ENCODE peak calls at places on chromosomes 6 and 20, in six cellular contexts. D is fibroblast of lung, W is HCT116, R is neural progenitor cell, Y is GM12878, U is IMR-90. Z is an unnamed sample. For H3K4me1, H3K36me3 and H4K20me1, the result is how much of the 10 kb centered on the place peaks cover.

GRCh38 chr20:60135276-60135675 is 177.1 kb downstream of the CDH26 start:
- DNase-seq in D (no peak), W (no peak), R (no peak), Y (no peak), U (no peak), Z (no peak)

GRCh38 chr20:5171074-5171789 is 44.4 kb downstream of the CDS2 start:
- DNase-seq in D (no peak), W (no peak), R (peak), Y (no peak), U (no peak), Z (no peak)

GRCh38 chr6:8192067-8192466 is 89.7 kb upstream of the EEF1E1 start:
- DNase-seq in D (no peak), W (no peak), R (peak), Y (no peak), U (no peak), Z (no peak)

GRCh38 chr6:63476302-63476701 is 96.0 kb upstream of the LOC128125822 start:
- DNase-seq in D (no peak), W (no peak), R (peak), Y (no peak), U (no peak), Z (no peak)

GRCh38 chr20:51767018-51767866 is 948 bp downstream of the ATP9A start:
- DNase-seq in D (peak), W (peak), R (peak), Y (no peak), U (no peak), Z (peak)

GRCh38 chr20:33316958-33317357 is 33.9 kb downstream of the BPIFB1 start:
- DNase-seq in D (no peak), W (no peak), R (no peak), Y (no peak), U (no peak), Z (no peak)

GRCh38 chr20:51413753-51414323 is 128.7 kb downstream of the NFATC2 start:
- DNase-seq in D (no peak), W (no peak), R (no peak), Y (no peak), U (no peak), Z (no peak)

GRCh38 chr6:3108746-3109414 is 9.6 kb upstream of the BPHL start:
- DNase-seq in D (no peak), W (no peak), R (no peak), Y (no peak), U (no peak), Z (no peak)

GRCh38 chr6:96104910-96105309 is 89.1 kb downstream of the FUT9 start:
- DNase-seq in D (no peak), W (no peak), R (no peak), Y (no peak), U (no peak), Z (no peak)

GRCh38 chr20:47785321-47785899 is at the start of gene SULF2:
- DNase-seq in D (no peak), W (no peak), R (peak), Y (no peak), U (no peak), Z (peak)

GRCh38 chr6:161383951-161384350 is 110.1 kb upstream of the AGPAT4 start:
- DNase-seq in D (no peak), W (no peak), R (no peak), Y (no peak), U (no peak), Z (no peak)

GRCh38 chr20:13661070-13661687 is 22.4 kb upstream of the TASP1 start:
- DNase-seq in D (peak), W (no peak), R (no peak), Y (no peak), U (no peak), Z (no peak)

GRCh38 chr20:30816182-30816645 is 441.2 kb upstream of the DEFB115 start:
- DNase-seq in D (peak), W (no peak), R (no peak), Y (no peak), U (no peak), Z (peak)

GRCh38 chr6:8130399-8130798 is 28.1 kb upstream of the EEF1E1 start:
- DNase-seq in D (peak), W (no peak), R (no peak), Y (no peak), U (peak), Z (peak)

GRCh38 chr20:59776626-59777320 is 156.7 kb downstream of the SYCP2 start:
- DNase-seq in D (no peak), W (no peak), R (no peak), Y (no peak), U (no peak), Z (no peak)

GRCh38 chr6:36613200-36613995 is 19.2 kb downstream of the SRSF3 start:
- DNase-seq in D (no peak), W (no peak), R (no peak), Y (no peak), U (no peak), Z (no peak)

GRCh38 chr6:28747631-28748157 is 176.1 kb downstream of the TRIM27 start:
- DNase-seq in D (peak), W (peak), R (peak), Y (no peak), U (peak), Z (peak)

GRCh38 chr6:41053056-41053455 is at the start of gene APOBEC2:
- DNase-seq in D (no peak), W (no peak), R (peak), Y (no peak), U (no peak), Z (no peak)

GRCh38 chr6:41051873-41052272 is 1.1 kb upstream of the APOBEC2 start:
- DNase-seq in D (no peak), W (no peak), R (no peak), Y (no peak), U (no peak), Z (no peak)

GRCh38 chr6:41056768-41057490 is 3.9 kb downstream of the APOBEC2 start:
- DNase-seq in D (no peak), W (no peak), R (no peak), Y (no peak), U (no peak), Z (no peak)

GRCh38 chr6:41058783-41059181 is 5.8 kb downstream of the APOBEC2 start:
- DNase-seq in D (no peak), W (no peak), R (no peak), Y (no peak), U (no peak), Z (no peak)

GRCh38 chr6:41055149-41055548 is 2.1 kb downstream of the APOBEC2 start:
- DNase-seq in D (no peak), W (no peak), R (no peak), Y (no peak), U (peak), Z (no peak)
- H3K4me1 ChIP-seq in D (under half), W (under half), R (under half), Y (under half), U (under half), Z (under half)

GRCh38 chr6:24851086-24851485 is 52.4 kb upstream of the ARMH2 start:
- DNase-seq in D (no peak), W (no peak), R (no peak), Y (no peak), U (no peak), Z (no peak)

GRCh38 chr6:24847402-24847801 is 48.7 kb upstream of the ARMH2 start:
- DNase-seq in D (no peak), W (no peak), R (no peak), Y (no peak), U (no peak), Z (no peak)

GRCh38 chr6:24848461-24848860 is 49.7 kb upstream of the ARMH2 start:
- DNase-seq in D (no peak), W (no peak), R (no peak), Y (no peak), U (no peak), Z (no peak)

GRCh38 chr6:24845578-24845977 is 46.9 kb upstream of the ARMH2 start:
- DNase-seq in D (no peak), W (no peak), R (no peak), Y (no peak), U (no peak), Z (no peak)

DNA sequence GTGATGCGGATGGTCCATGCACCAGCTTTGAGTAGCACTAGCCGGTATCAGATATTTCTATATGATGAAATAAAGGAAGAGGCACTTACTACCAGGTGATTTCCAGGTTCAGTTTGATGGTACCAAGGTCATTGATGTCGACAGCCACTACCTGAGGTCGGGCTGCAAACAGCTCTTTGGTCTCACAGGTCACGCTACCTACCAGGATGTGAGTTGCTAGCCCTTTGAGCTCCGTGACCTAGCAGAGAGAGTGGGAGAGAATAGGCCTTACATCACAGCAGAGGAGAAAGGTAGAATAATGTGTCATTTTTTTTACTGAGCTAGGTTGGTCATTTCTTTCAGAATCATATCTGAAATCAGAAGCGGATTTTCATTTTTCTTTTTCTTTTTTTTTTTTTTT is 51.0 kb upstream of the ARMH2 start:
- DNase-seq in D (no peak), W (no peak), R (no peak), Y (no peak), U (no peak), Z (no peak)
- H3K36me3 ChIP-seq in D (under half), W (under half), R (under half), Y (under half), U (under half), Z (under half)

GRCh38 chr6:156575361-156575760 is 201.8 kb upstream of the ARID1B start:
- DNase-seq in D (no peak), W (no peak), R (no peak), Y (no peak), U (no peak), Z (no peak)
- H4K20me1 ChIP-seq in D (under half), W (under half), R (under half), Y (under half), U (under half), Z (under half)

GRCh38 chr20:4066551-4066950 is 51.2 kb upstream of the RNF24 start:
- DNase-seq in D (no peak), W (no peak), R (no peak), Y (no peak), U (no peak), Z (no peak)

GRCh38 chr20:4070323-4071176 is 55.2 kb upstream of the RNF24 start:
- DNase-seq in D (no peak), W (no peak), R (no peak), Y (no peak), U (no peak), Z (no peak)

GRCh38 chr20:4069741-4070140 is 54.4 kb upstream of the RNF24 start:
- DNase-seq in D (peak), W (no peak), R (no peak), Y (no peak), U (peak), Z (peak)

GRCh38 chr20:4067600-4068261 is 52.4 kb upstream of the RNF24 start:
- DNase-seq in D (peak), W (no peak), R (no peak), Y (no peak), U (peak), Z (peak)

GRCh38 chr20:4068708-4069107 is 53.4 kb upstream of the RNF24 start:
- DNase-seq in D (no peak), W (no peak), R (no peak), Y (no peak), U (no peak), Z (no peak)
- H3K4me1 ChIP-seq in D (under half), W (under half), R (under half), Y (under half), U (under half), Z (half or more)

DNA sequence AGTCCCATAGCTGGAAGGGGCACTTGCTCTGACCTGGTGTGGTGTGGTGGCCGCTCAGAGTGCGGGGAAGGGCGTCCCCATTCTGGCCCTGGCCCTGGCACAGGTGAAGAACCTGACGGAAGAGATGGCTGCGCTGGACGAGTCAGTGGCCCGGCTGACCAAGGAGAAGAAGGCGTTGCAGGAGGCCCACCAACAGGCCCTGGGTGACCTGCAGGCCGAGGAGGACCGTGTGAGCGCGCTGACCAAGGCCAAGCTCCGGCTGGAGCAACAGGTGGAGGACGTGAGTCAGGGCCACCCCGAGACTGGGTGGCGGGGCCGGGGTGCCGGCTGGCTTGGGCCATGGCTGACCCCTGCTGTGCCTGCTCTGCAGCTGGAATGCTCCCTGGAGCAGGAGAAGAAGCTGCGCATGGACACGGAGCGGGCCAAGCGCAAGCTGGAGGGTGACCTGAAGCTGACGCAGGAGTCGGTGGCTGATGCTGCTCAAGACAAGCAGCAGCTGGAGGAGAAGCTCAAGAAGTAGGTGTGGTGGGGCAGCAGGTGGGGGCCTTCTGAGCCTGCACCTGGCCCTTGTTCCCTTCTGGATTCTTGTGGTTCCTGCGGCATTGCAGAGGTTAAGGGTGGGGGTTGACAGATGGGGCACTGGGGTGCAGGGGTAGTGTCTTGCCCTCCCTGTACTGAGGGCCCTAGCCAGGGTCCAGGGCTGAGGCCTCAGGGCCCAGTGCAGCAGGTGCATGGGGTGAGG is 40.7 kb downstream of the MYH7B start:
- DNase-seq in D (no peak), W (no peak), R (no peak), Y (no peak), U (no peak), Z (no peak)
- H3K36me3 ChIP-seq in D (under half), W (under half), R (under half), Y (under half), U (half or more), Z (under half)

Z was measured in GM23248.